ENCODE peak calls at places on chromosomes 3 and 15, in eight cellular contexts. P is astrocyte of the spinal cord; O is GM12865; T is CD8-positive, alpha-beta T cell; S is brain microvascular endothelial cell; Z is sigmoid colon; K is AG09309; A is thoracic aorta. E is an unnamed sample.
A peak's percentile ranks its signal among the peaks of the same experiment; 100 is the strongest.

GRCh38 chr3:169945313-169945712 is 21.3 kb upstream of the SEC62 start:
- DNase-seq in P (peak; percentile 5), O (peak; percentile 97), T (peak; percentile 14), S (peak; percentile 25), Z (no peak), K (no peak), A (no peak), E (peak; percentile 96)

GRCh38 chr3:42490243-42490642 is 12.2 kb upstream of the VIPR1 start:
- DNase-seq in P (peak; percentile 49), O (peak; percentile 89), T (no peak), S (peak; percentile 44), Z (peak; percentile 64), K (no peak), A (no peak), E (peak; percentile 57)

GRCh38 chr3:141894524-141895176 is 18.2 kb downstream of the ATP1B3 start:
- DNase-seq in P (peak; percentile 57), O (no peak), T (no peak), S (peak; percentile 66), Z (no peak), K (peak; percentile 74), A (no peak), E (no peak)

GRCh38 chr3:54056521-54056920 is 65.8 kb upstream of the CACNA2D3 start:
- DNase-seq in P (no peak), O (no peak), T (no peak), S (no peak), Z (no peak), K (no peak), A (no peak), E (no peak)

GRCh38 chr3:69306239-69307185 is 79.4 kb downstream of the FRMD4B start:
- DNase-seq in P (peak; percentile 83), O (peak; percentile 89), T (peak; percentile 59), S (peak; percentile 84), Z (peak; percentile 90), K (peak; percentile 78), A (peak; percentile 14), E (peak; percentile 52)

GRCh38 chr3:66048051-66048395 is 9.3 kb upstream of the MAGI1 start:
- DNase-seq in P (no peak), O (no peak), T (no peak), S (no peak), Z (no peak), K (no peak), A (no peak), E (no peak)

GRCh38 chr15:99668533-99669182 is 64.6 kb downstream of the LYSMD4 start:
- DNase-seq in P (no peak), O (no peak), T (no peak), S (no peak), Z (no peak), K (no peak), A (no peak), E (no peak)

GRCh38 chr15:48406240-48406891 is 75.1 kb downstream of the DUT start:
- DNase-seq in P (no peak), O (no peak), T (no peak), S (no peak), Z (no peak), K (no peak), A (no peak), E (no peak)

GRCh38 chr15:39589193-39589814 is 8.4 kb downstream of the THBS1 start:
- DNase-seq in P (no peak), O (no peak), T (no peak), S (no peak), Z (no peak), K (peak; percentile 62), A (no peak), E (no peak)

GRCh38 chr15:75720787-75721461 is 8.3 kb upstream of the CSPG4 start:
- DNase-seq in P (peak; percentile 39), O (peak; percentile 57), T (no peak), S (no peak), Z (peak; percentile 86), K (no peak), A (no peak), E (no peak)

GRCh38 chr3:11803977-11804903 is 42.4 kb downstream of the TAMM41 start:
- DNase-seq in P (peak; percentile 46), O (peak; percentile 67), T (peak; percentile 28), S (peak; percentile 47), Z (no peak), K (no peak), A (no peak), E (peak; percentile 27)

GRCh38 chr3:171461087-171461917 is 1.1 kb upstream of the TNIK start:
- DNase-seq in P (peak; percentile 52), O (peak; percentile 76), T (peak; percentile 34), S (peak; percentile 30), Z (no peak), K (no peak), A (no peak), E (no peak)

GRCh38 chr3:49647741-49648140 is 26.4 kb upstream of the APEH start:
- DNase-seq in P (no peak), O (no peak), T (no peak), S (no peak), Z (no peak), K (no peak), A (no peak), E (no peak)

GRCh38 chr3:143037867-143038266 is 36.5 kb downstream of the U2SURP start:
- DNase-seq in P (no peak), O (peak; percentile 5), T (no peak), S (no peak), Z (no peak), K (no peak), A (no peak), E (no peak)

GRCh38 chr3:1087066-1087555 is 5.7 kb upstream of the CNTN6 start:
- DNase-seq in P (peak; percentile 95), O (no peak), T (no peak), S (peak; percentile 92), Z (no peak), K (peak; percentile 59), A (no peak), E (no peak)

GRCh38 chr3:113531826-113532697 is at the start of gene SIDT1:
- DNase-seq in P (peak; percentile 13), O (peak; percentile 89), T (peak; percentile 66), S (no peak), Z (no peak), K (no peak), A (no peak), E (peak; percentile 65)

GRCh38 chr3:155504682-155505081 is 211.2 kb upstream of the STRIT1 start:
- DNase-seq in P (no peak), O (no peak), T (no peak), S (no peak), Z (no peak), K (no peak), A (no peak), E (no peak)

GRCh38 chr3:99945328-99945995 is 127.8 kb downstream of the CMSS1 start:
- DNase-seq in P (peak; percentile 65), O (no peak), T (no peak), S (no peak), Z (no peak), K (no peak), A (no peak), E (no peak)

DNA sequence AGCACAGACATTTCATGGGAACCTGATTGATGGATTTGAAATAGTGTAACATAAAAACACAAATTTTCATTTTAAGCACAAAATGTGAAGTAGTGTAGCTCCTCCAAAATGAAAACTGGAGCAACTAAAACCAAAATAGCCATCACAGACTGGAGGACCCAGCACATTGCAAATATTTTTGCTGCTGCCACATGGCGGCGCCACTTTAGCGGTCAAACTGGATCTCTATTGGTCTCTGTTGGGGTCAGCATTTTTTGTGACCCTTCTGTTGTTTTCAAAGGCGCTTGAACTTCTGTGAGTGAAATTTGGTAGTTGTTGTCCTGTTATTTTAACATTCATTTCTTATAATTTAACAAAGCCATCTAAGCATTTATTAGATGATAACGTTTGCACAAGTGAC is 259.9 kb downstream of the IL20RB start:
- DNase-seq in P (no peak), O (peak; percentile 22), T (no peak), S (no peak), Z (no peak), K (no peak), A (no peak), E (no peak)
- TF ChIP-seq CTCF in P (peak; percentile 6), O (peak; percentile 48), T (no peak), S (peak; percentile 14), Z (no peak), K (no peak), A (no peak), E (peak; percentile 46)

GRCh38 chr15:70323111-70323851 is 225.6 kb upstream of the TLE3 start:
- DNase-seq in P (peak; percentile 60), O (no peak), T (no peak), S (peak; percentile 25), Z (peak; percentile 93), K (no peak), A (no peak), E (no peak)
- H3K4me3 ChIP-seq in P (no peak overlapping the region), O (no peak overlapping the region), T (no peak overlapping the region), S (no peak overlapping the region), Z (no peak overlapping the region), K (no peak overlapping the region), A (no peak overlapping the region), E (no peak overlapping the region)

GRCh38 chr15:41773729-41774061 is 589 bp upstream of the MAPKBP1 start:
- DNase-seq in P (no peak), O (peak; percentile 8), T (no peak), S (no peak), Z (no peak), K (no peak), A (no peak), E (no peak)
- TF ChIP-seq CTCF in P (no peak), O (no peak), T (no peak), S (no peak), Z (no peak), K (no peak), A (no peak), E (no peak)

DNA sequence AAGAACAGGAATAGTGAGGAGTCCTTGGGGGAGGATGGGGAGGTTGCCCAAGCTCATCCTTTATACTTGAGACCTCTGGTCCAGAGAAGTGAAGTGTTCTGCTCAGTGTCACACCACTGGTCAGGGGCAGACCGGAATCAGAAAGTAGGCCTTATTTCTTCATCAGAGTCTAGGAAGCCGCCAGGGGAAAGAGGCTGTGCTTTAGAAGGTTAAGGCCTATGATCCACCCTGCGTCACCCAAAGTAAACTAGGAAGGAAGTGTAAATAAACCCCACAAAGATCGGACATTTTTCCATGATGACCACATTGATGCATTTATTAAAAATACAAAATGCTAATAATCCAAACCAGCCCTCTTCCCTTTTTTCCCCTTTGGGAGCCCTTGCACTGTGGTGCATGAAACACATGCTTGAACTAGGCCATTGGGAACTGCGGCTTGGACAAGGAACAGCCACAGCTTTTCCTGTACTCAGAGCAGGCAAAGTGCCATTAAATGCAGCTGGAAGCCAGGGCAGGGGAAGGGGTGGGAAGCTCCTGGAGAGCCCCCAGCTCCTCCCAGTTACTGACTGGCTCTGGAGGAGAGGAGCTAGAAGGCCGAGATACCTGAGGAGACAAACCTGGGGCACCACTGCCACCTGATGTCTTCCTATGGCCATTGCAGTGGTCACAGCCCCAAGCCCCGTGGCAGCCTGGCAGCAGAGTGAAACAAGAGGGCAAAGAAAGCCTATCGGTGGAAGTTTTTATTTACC is 37.0 kb downstream of the CDC25A start:
- DNase-seq in P (peak; percentile 87), O (peak; percentile 86), T (peak; percentile 40), S (peak; percentile 79), Z (peak; percentile 90), K (peak; percentile 32), A (peak; percentile 13), E (peak; percentile 55)
- H3K4me3 ChIP-seq in P (no peak overlapping the region), O (no peak overlapping the region), T (no peak overlapping the region), S (no peak overlapping the region), Z (no peak overlapping the region), K (no peak overlapping the region), A (no peak overlapping the region), E (no peak overlapping the region)

GRCh38 chr3:59559721-59560514 is 510.1 kb upstream of the CFAP20DC start:
- DNase-seq in P (peak; percentile 96), O (no peak), T (no peak), S (peak; percentile 98), Z (no peak), K (peak; percentile 91), A (no peak), E (no peak)
- TF ChIP-seq CTCF in P (no peak), O (no peak), T (no peak), S (peak; percentile 30), Z (no peak), K (no peak), A (no peak), E (no peak)

GRCh38 chr3:46354984-46355383 is 1.1 kb downstream of the CCR2 start:
- DNase-seq in P (no peak), O (no peak), T (no peak), S (no peak), Z (no peak), K (no peak), A (no peak), E (no peak)
- H3K4me3 ChIP-seq in P (no peak overlapping the region), O (no peak overlapping the region), T (no peak overlapping the region), S (no peak overlapping the region), Z (no peak overlapping the region), K (no peak overlapping the region), A (no peak overlapping the region), E (no peak overlapping the region)